ENCODE peak calls at places on chromosomes 1 and 21, in ten cellular contexts. P is activated CD4-positive, alpha-beta T cell treated with anti-CD3 and anti-CD28 coated beads, Interleukin-2, amount 50 U/mL, for 24 hours; Q is fibroblast of the conjunctiva; I is endothelial cell of umbilical vein; W is iris pigment epithelial cell; A is KBM-7; V is HL-60; C is activated T-cell treated with anti-CD3 and anti-CD28 coated beads for 24 hours; M is activated naive CD8-positive, alpha-beta T cell treated with anti-CD3 and anti-CD28 coated beads, Interleukin-2, amount 50 U/mL, for 24 hours; Z is Kasumi-1. K is an unnamed sample.

GRCh38 chr1:12618661-12619395 is 818 bp upstream of the DHRS3 start:
- DNase-seq in P (peak; percentile 51), I (peak; percentile 83), A (peak; percentile 74), V (no peak), Z (peak; percentile 91), C (peak; percentile 61), M (peak; percentile 76), W (peak; percentile 92), Q (peak; percentile 55), K (peak; percentile 88)

GRCh38 chr1:3064296-3064850 is 4.6 kb upstream of the PRDM16 start:
- DNase-seq in V (no peak), M (no peak), Q (no peak), I (no peak), W (no peak), P (no peak), C (no peak), Z (no peak), A (no peak), K (no peak)

GRCh38 chr1:16980473-16981268 is at the start of gene MFAP2:
- DNase-seq in P (no peak), W (no peak), V (no peak), A (no peak), C (no peak), I (no peak), M (no peak), Q (no peak), Z (no peak), K (no peak)

GRCh38 chr1:156644146-156644545 is 2.2 kb downstream of the BCAN start:
- DNase-seq in A (no peak), V (no peak), C (no peak), Q (no peak), M (no peak), Z (no peak), W (no peak), I (no peak), P (no peak), K (no peak)

GRCh38 chr1:83994111-83994510 is 4.8 kb downstream of the TTLL7 start:
- DNase-seq in P (no peak), M (no peak), Q (no peak), C (no peak), A (no peak), W (no peak), I (no peak), V (no peak), Z (no peak), K (no peak)

GRCh38 chr1:30462826-30463425 is 260.5 kb downstream of the MATN1 start:
- DNase-seq in C (no peak), I (no peak), A (no peak), Z (no peak), P (no peak), V (no peak), Q (no peak), M (no peak), W (no peak), K (no peak)

GRCh38 chr1:43329995-43330751 is 7.4 kb upstream of the MPL start:
- DNase-seq in A (peak; percentile 89), V (peak; percentile 76), Z (peak; percentile 91), Q (peak; percentile 34), C (peak; percentile 54), I (peak; percentile 89), P (peak; percentile 47), W (peak; percentile 82), M (peak; percentile 78), K (peak; percentile 97)

GRCh38 chr1:54542120-54542961 is 5.7 kb upstream of the ACOT11 start:
- DNase-seq in W (peak; percentile 66), A (peak; percentile 82), V (peak; percentile 93), C (peak; percentile 41), Q (peak; percentile 16), I (peak; percentile 38), M (peak; percentile 66), P (peak; percentile 29), Z (peak; percentile 85), K (peak; percentile 67)

GRCh38 chr1:162822391-162823200 is 32.1 kb downstream of the HSD17B7 start:
- DNase-seq in C (no peak), Q (no peak), A (no peak), P (no peak), W (no peak), V (no peak), Z (no peak), M (peak; percentile 7), I (peak; percentile 25), K (no peak)

GRCh38 chr1:5595531-5596170 is 396.6 kb downstream of the NPHP4 start:
- DNase-seq in Q (no peak), M (no peak), Z (no peak), W (no peak), C (no peak), P (no peak), V (no peak), I (no peak), A (no peak), K (no peak)

GRCh38 chr1:34685225-34685624 is 69.6 kb upstream of the GJB5 start:
- DNase-seq in M (no peak), V (no peak), A (no peak), Z (no peak), C (no peak), P (no peak), I (no peak), W (no peak), Q (no peak), K (no peak)

GRCh38 chr1:157154940-157155514 is 16.8 kb upstream of the ETV3 start:
- DNase-seq in Z (no peak), C (no peak), I (peak; percentile 82), W (peak; percentile 53), A (peak; percentile 36), P (no peak), M (no peak), V (no peak), Q (peak; percentile 24), K (peak; percentile 71)

GRCh38 chr1:194176212-194176611 is 989.8 kb upstream of the B3GALT2 start:
- DNase-seq in I (no peak), W (no peak), M (no peak), C (no peak), P (no peak), V (no peak), Q (no peak), A (no peak), Z (no peak), K (no peak)

GRCh38 chr1:156436319-156437043 is 64.1 kb downstream of the MEF2D start:
- DNase-seq in Q (no peak), M (no peak), V (no peak), Z (no peak), I (no peak), A (no peak), W (no peak), P (no peak), C (no peak), K (no peak)

GRCh38 chr1:197774691-197775281 is 494 bp downstream of the DENND1B start:
- DNase-seq in M (peak; percentile 66), I (peak; percentile 57), V (peak; percentile 34), P (peak; percentile 31), W (peak; percentile 26), C (peak; percentile 44), A (peak; percentile 51), Q (no peak), Z (peak; percentile 51), K (peak; percentile 69)

GRCh38 chr1:234607091-234608025 is 2.6 kb downstream of the IRF2BP2 start:
- DNase-seq in Z (peak; percentile 38), P (no peak), A (peak; percentile 65), I (peak; percentile 52), V (peak; percentile 57), Q (no peak), M (peak; percentile 27), C (no peak), W (no peak), K (peak; percentile 74)

GRCh38 chr1:81439046-81439823 is 361.5 kb upstream of the ADGRL2 start:
- DNase-seq in P (no peak), W (no peak), A (no peak), Z (no peak), V (no peak), M (no peak), I (no peak), C (no peak), Q (no peak), K (no peak)

GRCh38 chr1:32180186-32181060 is 948 bp downstream of the TXLNA start:
- DNase-seq in Z (no peak), M (peak; percentile 48), P (no peak), I (no peak), V (peak; percentile 39), A (no peak), W (peak; percentile 77), Q (no peak), C (peak; percentile 10), K (peak; percentile 57)

GRCh38 chr21:41568606-41569385 is 60.8 kb upstream of the TMPRSS2 start:
- DNase-seq in W (no peak), C (no peak), I (no peak), A (no peak), P (no peak), Z (no peak), M (no peak), Q (no peak), V (no peak), K (no peak)

GRCh38 chr1:116984406-116985160 is 17.0 kb upstream of the CD101 start:
- DNase-seq in M (no peak), I (no peak), Z (no peak), V (no peak), A (no peak), Q (no peak), C (no peak), P (no peak), W (no peak), K (no peak)

GRCh38 chr1:39405358-39405757 is 86.1 kb upstream of the BMP8A start:
- DNase-seq in W (no peak), A (no peak), C (no peak), Z (no peak), P (no peak), V (no peak), Q (no peak), M (no peak), I (no peak), K (no peak)

GRCh38 chr1:33343539-33343938 is 22.6 kb upstream of the A3GALT2 start:
- DNase-seq in M (no peak), V (no peak), W (peak; percentile 89), Z (no peak), A (no peak), I (no peak), C (no peak), P (no peak), Q (no peak), K (no peak)

GRCh38 chr1:209647212-209647611 is 5.0 kb downstream of the LAMB3 start:
- DNase-seq in P (no peak), C (no peak), I (no peak), A (no peak), Q (no peak), V (no peak), Z (no peak), W (no peak), M (no peak), K (peak; percentile 65)

GRCh38 chr1:8423702-8424538 is 106.0 kb downstream of the SLC45A1 start:
- DNase-seq in C (peak; percentile 48), Q (no peak), M (peak; percentile 74), W (peak; percentile 71), I (peak; percentile 75), V (peak; percentile 40), Z (peak; percentile 48), P (peak; percentile 46), A (peak; percentile 40), K (peak; percentile 89)

GRCh38 chr1:162550925-162551324 is 10.6 kb upstream of the UAP1 start:
- DNase-seq in A (no peak), W (no peak), I (no peak), V (no peak), Z (no peak), Q (no peak), C (no peak), P (no peak), M (no peak), K (no peak)

GRCh38 chr1:236156512-236157208 is 14.3 kb downstream of the GPR137B start:
- DNase-seq in P (no peak), M (no peak), V (peak; percentile 89), W (no peak), C (peak; percentile 23), A (no peak), Z (peak; percentile 88), I (no peak), Q (no peak), K (no peak)

GRCh38 chr21:35737899-35738341 is 322.4 kb downstream of the SETD4 start:
- DNase-seq in Z (no peak), I (no peak), W (peak; percentile 41), M (no peak), P (no peak), A (no peak), V (no peak), Q (no peak), C (no peak), K (no peak)

GRCh38 chr1:40197656-40198055 is 36.5 kb downstream of the RLF start:
- DNase-seq in P (no peak), V (no peak), M (no peak), W (no peak), I (no peak), Z (no peak), A (no peak), Q (no peak), C (no peak), K (no peak)

K was measured in K562.